ENCODE peak calls at places on chromosomes 6 and 20, in five cellular contexts. J is brain microvascular endothelial cell, Q is GM23248, Z is fibroblast of villous mesenchyme, O is hepatocyte. U is an unnamed sample.

GRCh38 chr6:109336221-109336955 is 45.9 kb downstream of the CD164 start:
- DNase-seq in J (peak), Q (peak), Z (peak), O (no peak), U (no peak)

GRCh38 chr6:1821188-1822183 is 211.8 kb downstream of the FOXC1 start:
- DNase-seq in J (peak), Q (peak), Z (peak), O (no peak), U (peak)

GRCh38 chr20:41734506-41734945 is 116.3 kb upstream of the CHD6 start:
- DNase-seq in J (peak), Q (peak), Z (peak), O (peak), U (peak)

GRCh38 chr6:92688328-92688727 is 731.0 kb downstream of the EPHA7 start:
- DNase-seq in J (no peak), Q (no peak), Z (peak), O (no peak), U (no peak)

GRCh38 chr6:24329022-24329421 is 28.8 kb downstream of the DCDC2 start:
- DNase-seq in J (no peak), Q (peak), Z (no peak), O (no peak), U (no peak)

GRCh38 chr6:140001851-140002301 is 627.4 kb upstream of the CITED2 start:
- DNase-seq in J (no peak), Q (peak), Z (no peak), O (no peak), U (no peak)

GRCh38 chr6:167575201-167575696 is 250.4 kb downstream of the TTLL2 start:
- DNase-seq in J (no peak), Q (no peak), Z (no peak), O (no peak), U (no peak)

GRCh38 chr6:134347916-134348805 is 30.2 kb upstream of the SGK1 start:
- DNase-seq in J (peak), Q (peak), Z (peak), O (no peak), U (peak)

GRCh38 chr6:139708342-139709199 is 334.1 kb upstream of the CITED2 start:
- DNase-seq in J (peak), Q (peak), Z (peak), O (peak), U (peak)

GRCh38 chr20:5920581-5920980 is 29.8 kb downstream of the TRMT6 start:
- DNase-seq in J (no peak), Q (no peak), Z (no peak), O (no peak), U (no peak)

GRCh38 chr20:16781496-16781895 is 33.3 kb downstream of the OTOR start:
- DNase-seq in J (no peak), Q (no peak), Z (no peak), O (no peak), U (no peak)
- H3K4me3 ChIP-seq in J (no peak), Q (no peak), Z (no peak), O (no peak), U (no peak)

DNA sequence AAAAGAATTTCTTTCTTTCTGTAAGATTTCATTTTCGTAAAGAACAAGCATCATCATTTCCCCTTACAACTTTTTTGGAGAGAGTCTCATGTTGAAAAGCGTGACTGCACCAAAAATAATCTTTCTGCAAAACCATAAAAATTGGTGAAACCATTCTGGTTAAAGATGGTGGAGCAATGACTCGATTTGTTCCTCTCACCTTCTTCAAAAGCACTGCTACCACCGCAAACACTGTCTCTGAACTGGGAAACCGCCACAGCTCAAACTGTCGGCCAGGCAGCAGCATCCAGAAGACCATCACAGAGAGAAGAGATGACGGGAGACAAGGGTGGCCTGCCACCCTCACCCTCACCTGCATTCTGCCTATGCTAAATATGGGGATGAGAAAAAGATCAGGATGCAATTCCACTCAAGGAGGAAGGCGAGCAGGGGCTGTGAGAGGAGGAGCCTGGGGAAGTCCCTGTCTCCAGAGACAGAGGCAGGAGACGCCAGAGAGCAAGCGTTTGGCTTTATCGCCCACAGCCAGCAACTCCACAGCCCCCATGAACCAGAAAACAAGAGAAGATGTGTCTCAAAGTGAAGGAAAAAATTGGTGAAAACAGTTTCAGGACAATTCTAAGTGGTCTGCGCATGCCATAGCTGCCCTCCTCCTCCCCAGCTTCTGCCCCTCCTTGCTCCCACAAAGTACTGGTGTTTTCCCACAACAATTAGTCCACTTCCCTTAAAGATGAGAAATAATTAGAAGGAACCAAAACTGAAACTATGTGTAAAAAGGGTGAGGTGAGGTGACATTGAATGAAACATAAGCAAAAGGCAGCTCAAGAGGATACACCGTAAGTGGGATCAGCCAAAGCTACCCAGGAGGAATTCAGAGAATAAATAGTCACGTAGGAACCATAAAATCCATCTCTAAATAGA is 255.5 kb downstream of the KIF16B start:
- DNase-seq in J (no peak), Q (no peak), Z (no peak), O (no peak), U (no peak)
- H3K4me3 ChIP-seq in J (no peak), Q (no peak), Z (no peak), O (no peak), U (no peak)

DNA sequence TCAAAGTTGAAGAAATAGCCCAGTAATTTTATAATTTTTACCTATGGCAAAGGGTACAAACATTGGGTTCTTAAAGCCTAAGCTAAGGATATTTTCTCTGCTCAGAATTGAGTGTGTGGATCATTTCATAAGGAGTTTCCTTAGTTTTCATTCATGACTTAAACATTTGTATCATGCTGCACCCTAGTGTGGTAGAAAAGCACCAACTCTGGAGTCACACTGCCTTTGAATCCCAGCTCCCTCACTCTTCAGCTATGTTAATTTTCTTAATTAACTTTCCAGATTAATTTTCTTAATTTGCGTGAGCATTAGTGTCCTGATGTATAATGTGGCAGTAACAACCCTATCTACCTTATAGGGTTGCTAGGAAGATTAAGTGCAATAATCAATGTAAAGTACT is 31.4 kb downstream of the DSE start:
- DNase-seq in J (no peak), Q (peak), Z (no peak), O (no peak), U (no peak)
- H3K4me3 ChIP-seq in J (no peak), Q (no peak), Z (no peak), O (no peak), U (no peak)

GRCh38 chr6:10429638-10430427 is 15.0 kb upstream of the TFAP2A start:
- DNase-seq in J (peak), Q (peak), Z (peak), O (peak), U (peak)
- H3K4me3 ChIP-seq in J (peak), Q (peak), Z (no peak), O (no peak), U (no peak)

GRCh38 chr6:3109755-3110154 is 8.8 kb upstream of the BPHL start:
- DNase-seq in J (no peak), Q (no peak), Z (no peak), O (no peak), U (peak)

GRCh38 chr6:3114377-3114776 is 4.1 kb upstream of the BPHL start:
- DNase-seq in J (no peak), Q (no peak), Z (no peak), O (no peak), U (no peak)

GRCh38 chr6:3108746-3109414 is 9.6 kb upstream of the BPHL start:
- DNase-seq in J (no peak), Q (no peak), Z (no peak), O (peak), U (peak)
- H3K4me3 ChIP-seq in J (no peak), Q (no peak), Z (no peak), O (no peak), U (no peak)

GRCh38 chr6:35044771-35045275 is 96.3 kb downstream of the TCP11 start:
- DNase-seq in J (no peak), Q (peak), Z (peak), O (no peak), U (peak)
- H3K4me3 ChIP-seq in J (no peak), Q (no peak), Z (no peak), O (no peak), U (no peak)

DNA sequence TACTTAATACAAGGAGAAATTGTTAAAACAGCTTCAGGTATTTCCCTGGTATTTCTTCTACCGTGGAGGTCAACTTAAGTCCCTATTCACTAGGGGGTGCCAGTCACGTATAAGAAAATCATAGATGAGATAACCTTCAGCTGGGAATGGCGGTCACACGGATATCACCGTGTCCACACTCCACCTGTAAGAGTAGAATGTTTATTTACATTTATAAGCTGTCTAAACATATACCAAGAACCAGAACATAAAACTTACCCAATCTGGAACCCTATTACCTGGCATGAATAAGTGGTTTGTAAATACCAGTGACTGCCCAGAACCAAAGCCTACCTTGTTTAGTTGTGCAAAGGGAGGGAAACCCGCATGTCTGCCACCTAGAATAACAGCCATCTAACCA is 1.9 kb upstream of the ELOVL4 start:
- DNase-seq in J (peak), Q (peak), Z (peak), O (peak), U (peak)
- H3K4me3 ChIP-seq in J (no peak), Q (no peak), Z (no peak), O (no peak), U (no peak)

DNA sequence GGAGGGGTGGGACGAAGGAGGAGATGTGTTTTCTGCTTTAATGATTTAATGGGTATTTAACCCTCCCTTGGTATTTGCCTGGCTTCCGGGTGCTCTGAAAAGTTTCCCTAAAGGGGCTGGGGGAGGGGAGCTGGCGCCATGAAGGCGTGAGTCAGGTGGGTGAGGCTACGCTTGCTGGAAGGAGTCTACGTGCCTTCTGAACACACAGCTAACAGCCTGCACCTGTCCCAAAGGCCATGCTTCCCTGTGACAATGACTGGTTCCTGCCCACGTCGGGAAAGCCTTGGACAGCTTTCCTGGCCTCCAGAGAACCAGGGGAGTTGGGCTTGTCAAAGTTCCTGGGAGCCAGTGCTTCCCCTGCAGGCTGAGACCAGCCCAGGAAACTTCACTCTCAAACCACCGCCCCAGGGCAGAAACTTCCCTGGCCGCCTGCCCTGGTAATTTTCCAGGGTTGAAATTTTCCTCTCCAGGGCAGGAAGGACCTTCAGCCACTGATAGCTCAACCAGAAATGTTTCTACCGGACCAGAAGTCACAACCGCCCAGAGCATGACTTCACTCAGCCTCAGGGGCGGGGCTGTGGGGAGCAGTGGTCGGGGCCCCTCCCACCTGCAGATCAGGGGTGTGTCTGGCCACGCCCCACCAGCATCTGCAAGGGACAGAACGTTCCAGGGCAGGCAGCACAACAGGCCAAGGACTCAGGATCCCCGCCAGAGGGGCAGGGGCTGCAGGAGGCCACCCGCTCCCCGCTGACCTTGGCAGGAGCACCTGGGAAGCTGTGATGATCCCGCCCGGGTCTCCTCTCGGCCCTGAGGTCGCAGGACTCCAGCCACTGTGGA is 18.6 kb upstream of the SLCO4A1 start:
- DNase-seq in J (peak), Q (peak), Z (peak), O (peak), U (peak)
- H3K4me3 ChIP-seq in J (no peak), Q (peak), Z (peak), O (no peak), U (no peak)

DNA sequence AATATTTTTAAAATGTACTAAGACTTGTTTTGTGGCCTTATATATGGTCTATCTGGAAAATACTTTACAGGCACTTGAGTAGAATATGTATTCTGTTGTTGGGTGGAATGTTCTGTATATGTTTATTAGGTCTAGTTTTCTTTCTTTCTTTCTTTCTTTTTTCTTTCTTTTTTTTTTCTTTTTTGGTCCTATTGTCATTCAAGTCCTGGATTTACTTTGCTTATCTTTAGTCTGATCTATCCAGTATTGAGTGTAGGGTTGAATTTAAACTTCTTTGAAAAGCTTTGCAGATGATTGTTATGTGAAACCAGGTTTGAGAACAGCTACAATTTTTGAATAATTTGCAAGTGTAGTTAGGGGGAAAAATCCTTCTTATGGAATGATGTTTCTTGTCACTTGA is 67.1 kb upstream of the GRIK2 start:
- DNase-seq in J (no peak), Q (no peak), Z (no peak), O (no peak), U (no peak)
- H3K4me3 ChIP-seq in J (no peak), Q (no peak), Z (no peak), O (no peak), U (no peak)

DNA sequence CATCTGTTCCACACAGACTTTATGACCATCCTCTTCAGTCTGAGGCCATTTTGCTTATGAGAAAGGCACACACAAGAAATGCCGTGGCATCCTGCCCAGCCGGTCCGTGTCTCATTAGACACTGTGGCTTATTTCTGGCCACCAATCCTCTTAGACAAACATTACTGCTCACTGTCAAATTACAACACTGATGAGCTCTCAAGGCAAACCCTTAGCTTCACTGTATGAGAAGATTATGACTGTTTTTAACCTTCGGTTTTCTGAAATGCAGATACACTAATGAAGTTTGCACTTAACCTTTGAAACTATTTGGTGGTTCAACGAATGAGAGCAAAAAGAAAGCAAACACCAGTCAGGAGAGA is 50.5 kb upstream of the DST start:
- DNase-seq in J (peak), Q (peak), Z (peak), O (peak), U (peak)
- H3K4me3 ChIP-seq in J (no peak), Q (peak), Z (peak), O (peak), U (peak)